ENCODE peak calls at places on chromosomes 13 and 19, in ten cellular contexts. U is suprapubic skin, Y is GM12878, V is SK-N-SH, P is transverse colon, E is tibial nerve, M is H1, H is upper lobe of left lung, K is HepG2, L is esophagus muscularis mucosa. C is an unnamed sample.

GRCh38 chr19:11020982-11021759 is 60.3 kb downstream of the SMARCA4 start:
- DNase-seq in Y (no peak), L (no peak), E (no peak), K (no peak), M (no peak), V (no peak), H (no peak), P (no peak), U (no peak), C (no peak)

GRCh38 chr13:114019367-114019766 is 45.5 kb upstream of the C13orf46 start:
- DNase-seq in M (no peak), Y (no peak), P (no peak), V (peak; percentile 79), H (no peak), E (no peak), L (no peak), U (no peak), K (no peak), C (no peak)

GRCh38 chr13:98032168-98032567 is 78.7 kb downstream of the IPO5 start:
- DNase-seq in H (no peak), K (no peak), L (peak; percentile 47), V (no peak), M (no peak), U (no peak), Y (no peak), P (no peak), E (no peak), C (no peak)

GRCh38 chr13:40430234-40430633 is 236.2 kb downstream of the FOXO1 start:
- DNase-seq in V (peak; percentile 27), M (no peak), H (no peak), L (peak; percentile 60), E (no peak), Y (no peak), P (no peak), K (no peak), U (no peak), C (no peak)

GRCh38 chr19:52224211-52224610 is 34.4 kb downstream of the PPP2R1A start:
- DNase-seq in Y (no peak), H (no peak), K (no peak), L (no peak), M (no peak), U (no peak), E (no peak), V (no peak), P (no peak), C (no peak)

GRCh38 chr19:37172368-37173366 is at the start of gene ZNF585A:
- DNase-seq in P (peak; percentile 92), V (peak; percentile 81), E (peak; percentile 90), L (peak; percentile 97), U (peak; percentile 93), H (peak; percentile 96), M (peak; percentile 58), Y (peak; percentile 92), K (peak; percentile 97), C (peak; percentile 93)

GRCh38 chr13:34076943-34077703 is 259.2 kb downstream of the RFC3 start:
- DNase-seq in Y (no peak), H (no peak), V (peak; percentile 35), M (no peak), P (no peak), K (peak; percentile 16), L (no peak), E (no peak), U (no peak), C (no peak)

GRCh38 chr19:35704218-35704617 is at the start of gene ZBTB32:
- DNase-seq in M (peak; percentile 80), K (no peak), E (no peak), L (no peak), V (peak; percentile 43), H (no peak), Y (no peak), U (no peak), P (peak; percentile 30), C (no peak)

GRCh38 chr19:556611-557382 is 12.9 kb downstream of the GZMM start:
- DNase-seq in V (no peak), K (peak; percentile 27), M (no peak), U (no peak), Y (no peak), L (no peak), H (no peak), P (no peak), E (no peak), C (no peak)

GRCh38 chr13:79678100-79678499 is 197.1 kb downstream of the NDFIP2 start:
- DNase-seq in U (no peak), V (no peak), Y (no peak), K (peak; percentile 24), M (no peak), H (no peak), L (no peak), P (no peak), E (no peak), C (no peak)

DNA sequence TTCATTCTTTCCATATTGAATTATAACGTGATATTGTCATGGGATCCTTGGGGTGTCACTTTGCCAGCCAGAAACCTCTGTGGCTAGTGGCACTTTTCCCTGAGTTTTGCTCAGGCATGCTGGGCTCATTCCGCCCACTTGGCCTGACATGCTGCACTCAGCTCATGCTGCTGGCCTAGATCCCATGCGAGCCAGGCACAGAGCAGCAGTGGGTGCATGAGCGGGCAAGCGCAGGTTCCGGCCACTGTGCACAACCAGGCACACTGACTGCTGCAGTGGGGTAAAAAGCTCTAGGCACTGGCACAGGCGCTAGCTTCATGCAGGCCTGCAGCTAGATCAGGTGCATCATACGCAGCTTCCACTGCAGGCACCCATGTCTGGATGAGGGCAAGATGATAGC is 221.2 kb downstream of the MAB21L1 start:
- DNase-seq in Y (no peak), U (no peak), V (no peak), K (no peak), L (no peak), E (no peak), P (no peak), M (no peak), H (no peak), C (no peak)
- TF ChIP-seq EP300 in Y (no peak), U (no peak), V (no peak), K (no peak), L (no peak), E (no peak), P (no peak), M (no peak), H (no peak), C (no peak)

GRCh38 chr19:16361926-16362325 is 37.3 kb downstream of the KLF2 start:
- DNase-seq in K (no peak), H (no peak), M (no peak), V (no peak), P (no peak), Y (no peak), U (no peak), E (no peak), L (no peak), C (no peak)

GRCh38 chr19:16361254-16361653 is 36.6 kb downstream of the KLF2 start:
- DNase-seq in K (no peak), P (no peak), E (no peak), H (no peak), M (no peak), Y (no peak), U (no peak), V (no peak), L (no peak), C (no peak)

GRCh38 chr19:16364231-16364865 is 39.7 kb downstream of the KLF2 start:
- DNase-seq in L (no peak), H (no peak), P (no peak), U (no peak), V (no peak), Y (no peak), E (no peak), K (no peak), M (no peak), C (no peak)

GRCh38 chr19:16363852-16364230 is 39.2 kb downstream of the KLF2 start:
- DNase-seq in P (no peak), E (no peak), M (no peak), V (no peak), K (no peak), U (no peak), L (no peak), H (no peak), Y (no peak), C (no peak)

GRCh38 chr19:16363133-16363851 is 38.7 kb downstream of the KLF2 start:
- DNase-seq in E (no peak), M (no peak), Y (no peak), P (peak; percentile 92), V (no peak), L (no peak), H (peak; percentile 78), U (no peak), K (no peak), C (peak; percentile 88)
- H3K27me3 ChIP-seq in E (no peaks in the 10 kb centered on the region), M (no peaks in the 10 kb centered on the region), Y (no peaks in the 10 kb centered on the region), P (no peaks in the 10 kb centered on the region), V (no peaks in the 10 kb centered on the region), L (no peaks in the 10 kb centered on the region), H (no peaks in the 10 kb centered on the region), U (no peaks in the 10 kb centered on the region), K (no peaks in the 10 kb centered on the region), C (no peaks in the 10 kb centered on the region)

DNA sequence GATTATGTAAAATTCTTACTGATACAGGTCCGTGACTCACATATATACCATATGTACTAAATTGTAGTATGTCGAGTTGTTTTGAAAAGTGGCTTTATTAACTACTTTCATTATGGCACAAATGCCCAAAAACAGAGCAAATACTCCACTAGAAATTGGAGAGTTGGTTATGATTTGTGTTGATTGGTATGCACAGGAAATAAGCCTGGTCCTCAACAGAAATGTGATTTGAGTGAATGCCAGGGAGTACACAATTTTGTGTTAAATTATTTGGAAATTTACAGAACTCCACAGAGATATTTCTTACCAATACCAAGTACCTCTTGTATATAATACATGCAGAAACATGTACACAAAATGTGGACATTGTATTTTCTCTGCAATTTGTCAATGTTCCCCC is 676.7 kb downstream of the PCDH9 start:
- DNase-seq in V (no peak), K (no peak), L (no peak), H (no peak), M (no peak), P (no peak), Y (no peak), E (no peak), U (no peak), C (no peak)
- TF ChIP-seq EP300 in V (no peak), K (no peak), L (no peak), H (no peak), M (no peak), P (no peak), Y (no peak), E (no peak), U (no peak), C (no peak)

GRCh38 chr13:94712812-94713555 is 639 bp upstream of the SOX21 start:
- DNase-seq in M (peak; percentile 76), E (no peak), V (peak; percentile 76), H (no peak), K (no peak), U (no peak), P (no peak), L (peak; percentile 83), Y (no peak), C (peak; percentile 78)

GRCh38 chr13:94711561-94712286 is 621 bp downstream of the SOX21 start:
- DNase-seq in P (no peak), L (peak; percentile 89), E (no peak), K (no peak), Y (no peak), V (peak; percentile 54), H (no peak), M (no peak), U (no peak), C (no peak)

GRCh38 chr13:94712287-94712811 is at the start of gene SOX21:
- DNase-seq in E (no peak), M (peak; percentile 80), P (no peak), H (no peak), Y (no peak), V (no peak), L (peak; percentile 86), U (no peak), K (no peak), C (no peak)

GRCh38 chr13:94716016-94716415 is 3.7 kb upstream of the SOX21 start:
- DNase-seq in L (peak; percentile 21), H (no peak), Y (no peak), M (no peak), E (no peak), V (no peak), P (no peak), K (no peak), U (no peak), C (no peak)

GRCh38 chr13:94713556-94714182 is 1.3 kb upstream of the SOX21 start:
- DNase-seq in H (no peak), M (peak; percentile 69), E (no peak), L (no peak), K (no peak), V (no peak), U (no peak), Y (no peak), P (no peak), C (no peak)
- H3K27me3 ChIP-seq in H (no peaks in the 10 kb centered on the region), M (peaks cover 39% of the 10 kb centered on the region), E (peaks cover 74% of the 10 kb centered on the region), L (no peaks in the 10 kb centered on the region), K (peaks cover 52% of the 10 kb centered on the region), V (peaks cover 57% of the 10 kb centered on the region), U (peaks cover 67% of the 10 kb centered on the region), Y (peaks cover 12% of the 10 kb centered on the region), P (peaks cover 90% of the 10 kb centered on the region), C (peaks cover 51% of the 10 kb centered on the region)